ENCODE peak calls at places on chromosomes 13 and 19, in four cellular contexts. One of them, this sample, is unnamed. For H3K4me1 and H3F3A, the result is how much of the 10 kb centered on the place peaks cover.

GRCh38 chr13:94968757-94969086 is 256.4 kb upstream of the SOX21 start:
- DNase-seq in neural progenitor cell: no peak
- DNase-seq in PC-3: no peak
- DNase-seq in MM.1S: no peak
- DNase-seq in this sample: no peak

GRCh38 chr13:31160857-31161582 is 684 bp downstream of the HSPH1 start:
- DNase-seq in neural progenitor cell: peak
- DNase-seq in PC-3: peak
- DNase-seq in MM.1S: peak
- DNase-seq in this sample: peak

GRCh38 chr13:99206226-99206625 is 5.6 kb downstream of the UBAC2 start:
- DNase-seq in neural progenitor cell: no peak
- DNase-seq in PC-3: no peak
- DNase-seq in MM.1S: no peak
- DNase-seq in this sample: no peak

GRCh38 chr13:107994137-107994536 is 221.2 kb downstream of the LIG4 start:
- DNase-seq in neural progenitor cell: no peak
- DNase-seq in PC-3: no peak
- DNase-seq in MM.1S: no peak
- DNase-seq in this sample: no peak

GRCh38 chr19:38667552-38668205 is 20.2 kb downstream of the ACTN4 start:
- DNase-seq in neural progenitor cell: no peak
- DNase-seq in PC-3: peak
- DNase-seq in MM.1S: no peak
- DNase-seq in this sample: no peak

GRCh38 chr19:33392341-33393285 is 19.1 kb downstream of the CEBPG start:
- DNase-seq in neural progenitor cell: no peak
- DNase-seq in PC-3: no peak
- DNase-seq in MM.1S: no peak
- DNase-seq in this sample: no peak

GRCh38 chr13:74423434-74423833 is 289.2 kb upstream of the KLF12 start:
- DNase-seq in neural progenitor cell: no peak
- DNase-seq in PC-3: no peak
- DNase-seq in MM.1S: no peak
- DNase-seq in this sample: no peak

GRCh38 chr19:491146-491741 is 5.0 kb upstream of the MADCAM1 start:
- DNase-seq in neural progenitor cell: no peak
- DNase-seq in PC-3: peak
- DNase-seq in MM.1S: no peak
- DNase-seq in this sample: peak

GRCh38 chr13:113970810-113971470 is 2.9 kb downstream of the C13orf46 start:
- DNase-seq in neural progenitor cell: no peak
- DNase-seq in PC-3: peak
- DNase-seq in MM.1S: no peak
- DNase-seq in this sample: no peak

GRCh38 chr13:37069597-37070103 is 10.2 kb upstream of the SUPT20H start:
- DNase-seq in neural progenitor cell: no peak
- DNase-seq in PC-3: no peak
- DNase-seq in MM.1S: no peak
- DNase-seq in this sample: no peak
- H3K4me2 ChIP-seq in neural progenitor cell: no peak
- H3K4me2 ChIP-seq in PC-3: no peak
- H3K4me2 ChIP-seq in MM.1S: no peak
- H3K4me2 ChIP-seq in this sample: no peak

DNA sequence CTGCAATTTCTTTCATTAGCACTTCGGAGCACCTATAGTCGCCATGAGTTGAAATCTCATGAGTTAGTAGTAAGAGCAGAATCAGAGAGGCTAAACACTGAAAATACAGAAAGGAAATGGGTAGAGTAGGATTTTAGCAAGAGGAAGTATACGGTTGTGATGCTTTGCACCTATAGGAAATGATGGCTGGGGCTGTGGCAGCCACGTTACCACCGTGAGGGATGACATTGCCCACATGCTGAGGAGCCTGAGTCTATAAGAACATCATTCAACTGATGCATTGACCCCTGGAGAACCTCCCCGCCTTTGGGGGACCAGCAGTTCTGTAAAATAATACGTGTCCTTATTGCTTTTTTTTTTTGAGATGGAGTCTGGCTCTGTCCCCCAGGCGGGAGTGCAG is 20.4 kb downstream of the FAM187B start:
- DNase-seq in neural progenitor cell: no peak
- DNase-seq in PC-3: no peak
- DNase-seq in MM.1S: no peak
- DNase-seq in this sample: no peak
- H3K4me1 ChIP-seq in neural progenitor cell: under half
- H3K4me1 ChIP-seq in PC-3: under half
- H3K4me1 ChIP-seq in MM.1S: half or more
- H3K4me1 ChIP-seq in this sample: under half

DNA sequence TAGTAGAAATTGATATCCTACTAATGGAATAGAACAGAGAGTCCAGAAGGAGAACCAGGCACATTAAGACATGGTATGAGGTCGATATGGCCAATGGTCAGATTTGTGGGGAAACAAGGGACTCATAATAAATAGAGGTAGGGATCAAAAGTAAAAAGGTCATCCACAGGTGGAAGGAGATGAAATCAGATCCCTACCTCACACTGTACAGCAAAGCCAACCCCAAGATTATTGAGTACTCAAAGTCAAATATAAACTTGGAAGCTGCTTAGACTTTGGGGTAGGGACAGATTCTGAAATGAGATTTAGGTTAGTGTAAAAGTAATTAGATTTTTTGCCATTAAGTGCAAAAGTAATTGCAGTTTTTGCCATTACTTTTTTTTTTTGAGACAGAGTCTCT is 40.7 kb downstream of the BICRA start:
- DNase-seq in neural progenitor cell: no peak
- DNase-seq in PC-3: no peak
- DNase-seq in MM.1S: no peak
- DNase-seq in this sample: no peak
- H3F3A ChIP-seq in neural progenitor cell: under half
- H3F3A ChIP-seq in PC-3: under half
- H3F3A ChIP-seq in MM.1S: under half
- H3F3A ChIP-seq in this sample: under half

DNA sequence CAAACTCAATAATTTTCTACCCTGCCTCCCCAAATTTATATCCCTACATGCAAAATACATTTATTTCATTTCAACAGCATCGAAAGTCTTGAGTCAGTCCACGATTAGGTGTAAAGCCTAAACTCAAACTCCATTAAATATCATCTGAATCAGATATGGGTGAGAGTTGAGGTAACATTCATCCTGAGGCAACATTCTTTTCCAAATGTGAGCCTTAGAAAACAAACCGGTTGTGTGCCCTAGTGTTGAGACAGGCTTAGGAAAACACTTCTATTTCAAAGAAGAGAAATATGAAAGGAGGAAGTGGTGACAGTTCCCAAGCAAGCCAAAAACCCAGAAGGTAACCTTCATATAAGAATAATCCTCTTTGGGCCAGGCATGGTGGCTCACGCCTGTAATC is 12.1 kb upstream of the ZNF441 start:
- DNase-seq in neural progenitor cell: no peak
- DNase-seq in PC-3: peak
- DNase-seq in MM.1S: no peak
- DNase-seq in this sample: no peak
- H3K4me2 ChIP-seq in neural progenitor cell: no peak
- H3K4me2 ChIP-seq in PC-3: no peak
- H3K4me2 ChIP-seq in MM.1S: no peak
- H3K4me2 ChIP-seq in this sample: no peak

GRCh38 chr19:31418692-31419430 is 69.6 kb upstream of the TSHZ3 start:
- DNase-seq in neural progenitor cell: no peak
- DNase-seq in PC-3: no peak
- DNase-seq in MM.1S: no peak
- DNase-seq in this sample: peak
- H3K4me1 ChIP-seq in neural progenitor cell: under half
- H3K4me1 ChIP-seq in PC-3: under half
- H3K4me1 ChIP-seq in MM.1S: under half
- H3K4me1 ChIP-seq in this sample: half or more

GRCh38 chr19:8459520-8460260 is 14.9 kb downstream of the HNRNPM start:
- DNase-seq in neural progenitor cell: no peak
- DNase-seq in PC-3: peak
- DNase-seq in MM.1S: no peak
- DNase-seq in this sample: no peak
- H3F3A ChIP-seq in neural progenitor cell: under half
- H3F3A ChIP-seq in PC-3: under half
- H3F3A ChIP-seq in MM.1S: under half
- H3F3A ChIP-seq in this sample: under half

GRCh38 chr13:23657056-23657455 is 86.8 kb downstream of the TNFRSF19 start:
- DNase-seq in neural progenitor cell: no peak
- DNase-seq in PC-3: no peak
- DNase-seq in MM.1S: no peak
- DNase-seq in this sample: no peak
- H3K4me2 ChIP-seq in neural progenitor cell: no peak
- H3K4me2 ChIP-seq in PC-3: no peak
- H3K4me2 ChIP-seq in MM.1S: no peak
- H3K4me2 ChIP-seq in this sample: no peak

This sample was measured in GM23338.